ENCODE peak calls at places on chromosome 17, in four cellular contexts. F, O, J and U are unnamed samples.

GRCh38 chr17:16437083-16437482 is 21.7 kb downstream of the TRPV2 start:
- DNase-seq in F (no peak), O (no peak), J (no peak), U (no peak)

GRCh38 chr17:48626470-48627241 is 498 bp upstream of the HOXB9 start:
- DNase-seq in F (no peak), O (no peak), J (no peak), U (no peak)

GRCh38 chr17:63701477-63702222 is 1.7 kb upstream of the LIMD2 start:
- DNase-seq in F (no peak), O (no peak), J (peak), U (no peak)

GRCh38 chr17:61410555-61411089 is 11.0 kb downstream of the TBX2 start:
- DNase-seq in F (peak), O (peak), J (peak), U (no peak)

GRCh38 chr17:29549169-29549935 is 17.5 kb downstream of the ABHD15 start:
- DNase-seq in F (no peak), O (no peak), J (no peak), U (peak)

GRCh38 chr17:74874615-74875037 is 1.8 kb upstream of the FDXR start:
- DNase-seq in F (no peak), O (no peak), J (no peak), U (no peak)

GRCh38 chr17:49365667-49366066 is 3.6 kb upstream of the ZNF652 start:
- DNase-seq in F (no peak), O (no peak), J (no peak), U (no peak)

GRCh38 chr17:67990909-67991308 is 5.4 kb downstream of the C17orf58 start:
- DNase-seq in F (no peak), O (no peak), J (no peak), U (no peak)

GRCh38 chr17:27768858-27769410 is 31.4 kb downstream of the NOS2 start:
- DNase-seq in F (no peak), O (no peak), J (no peak), U (no peak)

GRCh38 chr17:57651996-57652395 is 93.1 kb downstream of the CCDC182 start:
- DNase-seq in F (no peak), O (no peak), J (no peak), U (no peak)

GRCh38 chr17:79201536-79202227 is 127.1 kb downstream of the ENGASE start:
- DNase-seq in F (no peak), O (no peak), J (no peak), U (no peak)

GRCh38 chr17:1228752-1229353 is 41.4 kb upstream of the BHLHA9 start:
- DNase-seq in F (no peak), O (no peak), J (no peak), U (no peak)

GRCh38 chr17:33390479-33391027 is 97.5 kb upstream of the ASIC2 start:
- DNase-seq in F (peak), O (no peak), J (no peak), U (no peak)

GRCh38 chr17:34269969-34270368 is at the start of gene CCL7:
- DNase-seq in F (no peak), O (no peak), J (no peak), U (no peak)

GRCh38 chr17:68592667-68593330 is 8.4 kb downstream of the FAM20A start:
- DNase-seq in F (no peak), O (no peak), J (no peak), U (no peak)

GRCh38 chr17:27893834-27894503 is 804 bp upstream of the LYRM9 start:
- DNase-seq in F (no peak), O (no peak), J (no peak), U (no peak)

GRCh38 chr17:6714315-6714874 is 1.2 kb upstream of the SLC13A5 start:
- DNase-seq in F (no peak), O (no peak), J (no peak), U (no peak)

GRCh38 chr17:6712058-6712853 is 913 bp downstream of the SLC13A5 start:
- DNase-seq in F (no peak), O (no peak), J (no peak), U (peak)

GRCh38 chr17:6713918-6714271 is 726 bp upstream of the SLC13A5 start:
- DNase-seq in F (no peak), O (no peak), J (no peak), U (no peak)

GRCh38 chr17:6712854-6713129 is 377 bp downstream of the SLC13A5 start:
- DNase-seq in F (no peak), O (no peak), J (no peak), U (no peak)

GRCh38 chr17:6713130-6713917 is at the start of gene SLC13A5:
- DNase-seq in F (peak), O (no peak), J (no peak), U (no peak)
- TF ChIP-seq CTCF in F (no peak), O (peak), J (no peak), U (peak)

GRCh38 chr17:4852504-4853075 is 19.4 kb downstream of the MINK1 start:
- DNase-seq in F (peak), O (peak), J (no peak), U (peak)
- H3K4me3 ChIP-seq in F (no peak), O (no peak), J (no peak), U (no peak)

GRCh38 chr17:81741049-81741593 is 29.0 kb downstream of the SLC25A10 start:
- DNase-seq in F (no peak), O (no peak), J (no peak), U (no peak)
- TF ChIP-seq CTCF in F (no peak), O (no peak), J (no peak), U (no peak)

GRCh38 chr17:43927101-43927935 is 15.0 kb downstream of the PPY start:
- DNase-seq in F (peak), O (no peak), J (no peak), U (no peak)
- H3K4me3 ChIP-seq in F (no peak), O (no peak), J (peak), U (peak)